ENCODE peak calls at places on chromosomes 13 and 19, in ten cellular contexts. V is activated CD4-positive, alpha-beta T cell treated with anti-CD3 and anti-CD28 coated beads for 36 hours; N is NCI-H510A; S is uterus; E is stimulated activated naive CD8-positive, alpha-beta T cell treated with anti-CD3 and anti-CD28 coated beads, Interleukin-15, Interleukin-2, amounts not matched to agents 100 U/mL and 50 U/mL, for 24 hours; A is spleen; M is C1 segment of cervical spinal cord; W is stimulated activated CD4-positive, alpha-beta T cell treated with anti-CD3 and anti-CD28 coated beads, Interleukin-1b, Interleukin-23, amount 100 ng/mL, for 24 hours; C is astrocyte; B is upper lobe of left lung. F is an unnamed sample.

GRCh38 chr19:33878136-33878535 is 81.5 kb downstream of the KCTD15 start:
- DNase-seq in E (no peak), A (peak; percentile 14), C (no peak), B (no peak), N (no peak), V (no peak), M (no peak), S (no peak), W (no peak), F (no peak)

GRCh38 chr13:27043013-27043412 is 128.6 kb downstream of the USP12 start:
- DNase-seq in A (no peak), C (peak; percentile 97), S (peak; percentile 23), V (peak; percentile 55), E (peak; percentile 11), W (no peak), M (no peak), N (peak; percentile 20), B (peak; percentile 49), F (no peak)

GRCh38 chr13:99774644-99775043 is 196.9 kb downstream of the ZIC5 start:
- DNase-seq in A (no peak), W (no peak), N (no peak), C (no peak), E (no peak), S (no peak), V (no peak), M (no peak), B (no peak), F (no peak)

GRCh38 chr13:59780058-59780457 is 383.7 kb downstream of the DIAPH3 start:
- DNase-seq in C (no peak), W (no peak), S (no peak), A (no peak), M (no peak), E (no peak), B (no peak), N (no peak), V (no peak), F (no peak)

GRCh38 chr13:44414771-44415170 is 41.1 kb downstream of the SERP2 start:
- DNase-seq in E (no peak), N (no peak), W (no peak), A (peak; percentile 61), C (no peak), S (no peak), V (no peak), M (no peak), B (no peak), F (no peak)

GRCh38 chr19:39140195-39140516 is 14.6 kb downstream of the PAK4 start:
- DNase-seq in C (no peak), S (no peak), M (no peak), B (no peak), V (no peak), A (no peak), N (no peak), E (no peak), W (no peak), F (no peak)

GRCh38 chr19:58562126-58563033 is 4.0 kb upstream of the UBE2M start:
- DNase-seq in A (peak; percentile 89), C (peak; percentile 44), S (no peak), M (no peak), E (peak; percentile 56), N (no peak), V (peak; percentile 66), W (no peak), B (no peak), F (no peak)

GRCh38 chr13:59562924-59563323 is 600.8 kb downstream of the DIAPH3 start:
- DNase-seq in C (no peak), S (no peak), A (no peak), B (no peak), E (no peak), M (no peak), W (no peak), V (no peak), N (no peak), F (no peak)

GRCh38 chr19:5828661-5829566 is 10.6 kb downstream of the FUT6 start:
- DNase-seq in A (no peak), S (no peak), V (peak; percentile 53), N (peak; percentile 67), W (no peak), E (peak; percentile 69), C (no peak), B (no peak), M (no peak), F (peak; percentile 68)

GRCh38 chr13:73466561-73466960 is 407.8 kb downstream of the KLF5 start:
- DNase-seq in V (no peak), S (no peak), E (no peak), B (no peak), W (no peak), A (no peak), M (no peak), N (no peak), C (peak; percentile 17), F (no peak)

GRCh38 chr19:29202281-29202680 is 10.7 kb downstream of the UQCRFS1 start:
- DNase-seq in B (no peak), N (no peak), C (no peak), M (no peak), E (no peak), A (no peak), V (no peak), W (no peak), S (no peak), F (no peak)

GRCh38 chr19:19534556-19535265 is 3.4 kb upstream of the CILP2 start:
- DNase-seq in V (no peak), A (no peak), S (no peak), B (no peak), M (no peak), E (no peak), N (no peak), W (no peak), C (no peak), F (no peak)

GRCh38 chr19:7460562-7460966 is 28.3 kb downstream of the PEX11G start:
- DNase-seq in A (no peak), S (no peak), E (no peak), B (no peak), M (no peak), W (no peak), C (peak; percentile 90), V (no peak), N (no peak), F (no peak)

GRCh38 chr13:44313674-44314073 is 60.0 kb upstream of the SERP2 start:
- DNase-seq in C (peak; percentile 92), A (no peak), V (no peak), W (no peak), B (no peak), N (no peak), S (no peak), M (no peak), E (no peak), F (no peak)

GRCh38 chr19:3743486-3743885 is 18.0 kb downstream of the APBA3 start:
- DNase-seq in B (no peak), V (no peak), C (no peak), M (no peak), S (no peak), E (no peak), N (no peak), A (no peak), W (no peak), F (no peak)

GRCh38 chr13:64078480-64078936 is 2662.9 kb upstream of the PCDH20 start:
- DNase-seq in S (no peak), B (no peak), N (no peak), W (no peak), V (no peak), M (no peak), C (no peak), A (no peak), E (no peak), F (no peak)